ENCODE peak calls at places on chromosomes 13 and 19, in five cellular contexts. K is colonic mucosa, G is sigmoid colon, A is esophagus squamous epithelium, B is fibroblast of lung. M is an unnamed sample.

GRCh38 chr19:38932425-38933179 is 1.9 kb downstream of the MRPS12 start:
- DNase-seq in K (no peak), G (no peak), A (no peak), B (peak; percentile 40), M (no peak)

GRCh38 chr13:94480672-94481145 is 1.2 kb upstream of the DCT start:
- DNase-seq in K (no peak), G (no peak), A (no peak), B (peak; percentile 49), M (no peak)

GRCh38 chr19:47253467-47253881 is 2.9 kb upstream of the CCDC9 start:
- DNase-seq in K (no peak), G (no peak), A (no peak), B (peak; percentile 95), M (no peak)

GRCh38 chr13:60583196-60583908 is 186.3 kb downstream of the TDRD3 start:
- DNase-seq in K (peak; percentile 19), G (no peak), A (no peak), B (peak; percentile 85), M (no peak)

GRCh38 chr13:46286972-46287371 is 75.2 kb downstream of the LRRC63 start:
- DNase-seq in K (no peak), G (no peak), A (no peak), B (no peak), M (no peak)

GRCh38 chr13:20780318-20780717 is 6.6 kb upstream of the EEF1AKMT1 start:
- DNase-seq in K (no peak), G (no peak), A (no peak), B (no peak), M (no peak)

GRCh38 chr19:8161135-8161646 is 11.8 kb upstream of the FBN3 start:
- DNase-seq in K (no peak), G (no peak), A (no peak), B (peak; percentile 18), M (no peak)

GRCh38 chr13:106533101-106533939 is 2.1 kb downstream of the EFNB2 start:
- DNase-seq in K (peak; percentile 87), G (peak; percentile 92), A (no peak), B (peak; percentile 81), M (peak; percentile 83)

GRCh38 chr19:16698914-16699313 is 20.7 kb upstream of the NWD1 start:
- DNase-seq in K (no peak), G (peak; percentile 73), A (no peak), B (no peak), M (no peak)

GRCh38 chr13:106259928-106260327 is 275.5 kb downstream of the EFNB2 start:
- DNase-seq in K (no peak), G (no peak), A (no peak), B (no peak), M (no peak)

GRCh38 chr13:98466634-98467236 is 110.2 kb downstream of the STK24 start:
- DNase-seq in K (no peak), G (peak; percentile 78), A (no peak), B (peak; percentile 59), M (no peak)

GRCh38 chr13:20482275-20482761 is 43.3 kb downstream of the CRYL1 start:
- DNase-seq in K (no peak), G (no peak), A (no peak), B (no peak), M (no peak)

GRCh38 chr19:38233740-38234251 is 9.8 kb upstream of the DPF1 start:
- DNase-seq in K (peak; percentile 85), G (peak; percentile 78), A (no peak), B (peak; percentile 40), M (no peak)

GRCh38 chr19:18657590-18658365 is 20.9 kb downstream of the KLHL26 start:
- DNase-seq in K (no peak), G (peak; percentile 82), A (no peak), B (peak; percentile 91), M (peak; percentile 98)

GRCh38 chr19:22882797-22883196 is 50.7 kb downstream of the ZNF723 start:
- DNase-seq in K (no peak), G (no peak), A (no peak), B (peak; percentile 5), M (no peak)

GRCh38 chr19:37683520-37683919 is 28.3 kb upstream of the ZFP30 start:
- DNase-seq in K (no peak), G (no peak), A (no peak), B (no peak), M (no peak)

GRCh38 chr13:20684535-20684934 is 19.0 kb upstream of the IL17D start:
- DNase-seq in K (no peak), G (no peak), A (no peak), B (peak; percentile 45), M (no peak)

DNA sequence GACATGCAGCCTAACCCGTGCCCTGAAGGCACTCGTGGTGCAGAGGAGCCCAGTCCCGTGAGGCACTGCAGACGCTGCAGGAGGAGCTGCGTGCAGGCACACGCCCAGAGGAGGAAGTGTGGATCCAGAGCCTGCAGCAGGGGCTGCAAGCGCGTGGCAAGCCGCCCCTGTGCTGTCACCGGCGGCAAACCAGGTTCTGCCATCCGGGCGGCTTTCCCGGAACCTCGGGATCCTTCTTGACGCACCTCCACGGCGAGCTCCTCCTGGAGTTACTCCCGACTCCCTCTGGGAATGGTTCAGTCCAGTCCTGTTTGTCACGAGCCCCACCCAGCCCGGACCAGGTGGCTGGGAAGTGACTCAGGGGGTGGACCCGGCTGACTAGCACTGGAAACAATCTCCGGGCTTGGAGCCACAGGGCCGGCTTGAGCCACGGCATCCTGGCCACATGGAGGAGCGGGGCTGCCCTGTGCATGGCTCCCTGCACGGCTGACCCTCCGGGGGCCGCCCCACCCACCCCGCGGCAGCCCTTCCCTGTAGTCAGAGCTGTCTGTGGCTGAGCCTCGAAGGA is 10.2 kb downstream of the DPP9 start:
- DNase-seq in K (peak; percentile 95), G (peak; percentile 96), A (no peak), B (peak; percentile 100), M (peak; percentile 89)
- H3K27ac ChIP-seq in K (peak overlapping the region; percentile 68), G (peak overlapping the region; percentile 74), A (peak overlapping the region; percentile 81), B (peak overlapping the region; percentile 89), M (peak overlapping the region; percentile 78)

GRCh38 chr19:10544242-10544752 is 593 bp downstream of the ATG4D start:
- DNase-seq in K (peak; percentile 83), G (no peak), A (no peak), B (no peak), M (no peak)

GRCh38 chr19:10543059-10543419 is 665 bp upstream of the ATG4D start:
- DNase-seq in K (no peak), G (no peak), A (no peak), B (no peak), M (no peak)

GRCh38 chr19:10544753-10545251 is 1.1 kb downstream of the ATG4D start:
- DNase-seq in K (peak; percentile 25), G (no peak), A (no peak), B (no peak), M (no peak)

GRCh38 chr19:10546817-10547216 is 3.1 kb downstream of the ATG4D start:
- DNase-seq in K (no peak), G (no peak), A (no peak), B (no peak), M (no peak)

GRCh38 chr19:10543420-10544241 is at the start of gene ATG4D:
- DNase-seq in K (peak; percentile 94), G (peak; percentile 85), A (no peak), B (peak; percentile 45), M (no peak)
- H3K4me3 ChIP-seq in K (peak within 1 kb of the TSS; percentile 99), G (peak within 1 kb of the TSS; percentile 91), A (peak within 1 kb of the TSS; percentile 93), B (peak within 1 kb of the TSS; percentile 76), M (peak within 1 kb of the TSS; percentile 89)

GRCh38 chr19:10654610-10655456 is 687 bp downstream of the ILF3 start:
- DNase-seq in K (peak; percentile 52), G (peak; percentile 85), A (no peak), B (peak; percentile 13), M (peak; percentile 83)

GRCh38 chr19:10653732-10654609 is at the start of gene ILF3:
- DNase-seq in K (peak; percentile 99), G (peak; percentile 100), A (peak; percentile 99), B (peak; percentile 100), M (peak; percentile 100)

GRCh38 chr19:10653482-10653731 is 739 bp upstream of the ILF3 start:
- DNase-seq in K (no peak), G (no peak), A (no peak), B (no peak), M (no peak)

GRCh38 chr19:10651821-10652220 is 2.3 kb upstream of the ILF3 start:
- DNase-seq in K (no peak), G (no peak), A (no peak), B (no peak), M (no peak)

GRCh38 chr19:10655457-10656312 is 1.5 kb downstream of the ILF3 start:
- DNase-seq in K (peak; percentile 42), G (no peak), A (no peak), B (peak; percentile 42), M (no peak)
- TF ChIP-seq CTCF in K (no peak), G (no peak), A (no peak), B (peak; percentile 16), M (no peak)

GRCh38 chr19:55240713-55241020 is 12.1 kb upstream of the TMEM86B start:
- DNase-seq in K (no peak), G (no peak), A (no peak), B (no peak), M (no peak)
- H3K27ac ChIP-seq in K (no peak overlapping the region), G (no peak overlapping the region), A (no peak overlapping the region), B (no peak overlapping the region), M (no peak overlapping the region)

DNA sequence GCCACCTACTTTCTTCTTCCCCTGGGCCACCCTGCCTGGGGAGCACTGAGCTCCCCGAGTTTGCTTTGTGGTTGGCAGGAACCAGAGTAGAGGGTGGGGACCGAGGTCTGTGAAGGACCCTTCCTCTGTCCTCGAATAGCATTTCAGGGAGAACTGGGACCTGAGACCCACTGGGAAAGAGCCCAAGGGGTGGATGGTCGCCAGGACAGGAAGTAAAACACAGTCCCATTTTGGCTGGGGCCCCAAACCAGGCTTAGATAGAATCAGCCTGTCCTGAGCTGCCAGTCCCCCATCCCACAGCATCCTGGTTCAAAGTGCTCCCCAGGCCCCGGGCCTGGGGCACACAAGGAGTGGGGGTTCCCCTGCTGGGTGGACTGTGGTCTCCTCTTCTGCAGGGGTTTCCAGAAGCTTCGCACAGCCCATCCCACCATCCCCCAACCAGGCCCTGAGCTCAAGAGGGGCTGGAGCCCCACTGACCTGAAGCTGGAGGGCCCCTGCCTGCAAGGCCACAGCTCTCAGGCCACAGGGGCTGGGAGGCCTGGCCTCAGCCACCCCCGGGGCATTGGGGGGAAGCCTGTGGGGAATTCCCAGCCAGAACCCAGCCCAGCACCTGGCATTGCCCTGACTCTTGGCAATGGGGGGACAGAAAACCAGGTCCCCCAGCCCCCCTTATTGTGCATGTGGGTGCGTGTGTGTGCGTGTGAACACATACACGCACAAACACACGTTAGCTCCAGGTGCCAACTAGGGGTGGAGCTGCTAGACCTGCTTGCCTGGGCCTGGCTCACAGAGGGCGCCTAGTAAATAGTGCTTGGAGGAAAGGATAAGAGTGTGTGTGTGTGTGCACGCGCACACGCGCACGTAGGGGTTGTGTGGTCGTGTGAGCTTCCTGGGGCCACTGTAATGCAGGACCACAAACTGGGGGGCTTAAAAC is 994 bp upstream of the MKNK2 start:
- DNase-seq in K (peak; percentile 78), G (peak; percentile 92), A (no peak), B (no peak), M (no peak)
- H3K4me3 ChIP-seq in K (peak overlapping the region; percentile 89), G (peak overlapping the region; percentile 19), A (peak overlapping the region; percentile 99), B (no peak overlapping the region), M (peak overlapping the region; percentile 91)

GRCh38 chr13:99630269-99630898 is 129.1 kb downstream of the TM9SF2 start:
- DNase-seq in K (no peak), G (no peak), A (no peak), B (no peak), M (no peak)

GRCh38 chr13:99624936-99625540 is 123.8 kb downstream of the TM9SF2 start:
- DNase-seq in K (no peak), G (no peak), A (no peak), B (no peak), M (no peak)

GRCh38 chr13:99626461-99627082 is 125.3 kb downstream of the TM9SF2 start:
- DNase-seq in K (no peak), G (no peak), A (no peak), B (peak; percentile 64), M (no peak)

GRCh38 chr13:99628442-99628841 is 127.2 kb downstream of the TM9SF2 start:
- DNase-seq in K (no peak), G (no peak), A (no peak), B (no peak), M (no peak)

GRCh38 chr13:99629641-99630040 is 128.4 kb downstream of the TM9SF2 start:
- DNase-seq in K (no peak), G (no peak), A (no peak), B (no peak), M (no peak)
- TF ChIP-seq CTCF in K (no peak), G (no peak), A (no peak), B (no peak), M (no peak)